ENCODE peak calls at places on chromosome 19, in ten cellular contexts. Z, R, B, K, J, P, Q, T, L and M are unnamed samples.

GRCh38 chr19:46818812-46819211 is 30.4 kb upstream of the SLC1A5 start:
- DNase-seq in R (no peak), B (no peak), J (peak), K (peak), P (no peak), Z (no peak), L (no peak), T (peak), Q (no peak), M (no peak)

GRCh38 chr19:19636573-19636972 is 6.9 kb downstream of the GMIP start:
- DNase-seq in J (no peak), Q (no peak), K (no peak), L (no peak), T (no peak), R (no peak), Z (no peak), B (no peak), P (no peak), M (no peak)

GRCh38 chr19:17938092-17938845 is 5.5 kb downstream of the CCDC124 start:
- DNase-seq in Z (peak), R (peak), K (peak), T (peak), P (peak), Q (peak), B (no peak), J (peak), L (no peak), M (no peak)

GRCh38 chr19:7779631-7780486 is 16.8 kb downstream of the CLEC4M start:
- DNase-seq in R (no peak), B (no peak), P (no peak), Q (no peak), T (no peak), K (no peak), J (peak), Z (no peak), L (no peak), M (no peak)

GRCh38 chr19:46630806-46631205 is 5.2 kb downstream of the GNG8 start:
- DNase-seq in T (no peak), B (no peak), P (no peak), J (no peak), K (no peak), Z (no peak), Q (no peak), L (no peak), R (no peak), M (no peak)

GRCh38 chr19:11091343-11092153 is 2.3 kb downstream of the LDLR start:
- DNase-seq in Z (peak), T (no peak), K (peak), L (no peak), B (no peak), P (peak), Q (no peak), J (peak), R (no peak), M (no peak)

GRCh38 chr19:16462757-16463250 is 9.0 kb downstream of the EPS15L1 start:
- DNase-seq in L (no peak), Z (no peak), B (no peak), K (no peak), Q (no peak), J (peak), P (no peak), R (no peak), T (no peak), M (no peak)

GRCh38 chr19:18636969-18637629 is at the start of gene KLHL26:
- DNase-seq in T (no peak), J (no peak), P (no peak), Z (no peak), L (no peak), Q (no peak), B (no peak), K (no peak), R (no peak), M (no peak)

GRCh38 chr19:13506550-13506878 is 235 bp upstream of the CACNA1A start:
- DNase-seq in R (no peak), L (no peak), P (no peak), J (no peak), K (no peak), B (no peak), Z (no peak), Q (no peak), T (no peak), M (no peak)

GRCh38 chr19:18488838-18489626 is 32.8 kb downstream of the ELL start:
- DNase-seq in Z (no peak), T (no peak), P (no peak), K (peak), L (peak), B (no peak), J (no peak), Q (no peak), R (no peak), M (no peak)

GRCh38 chr19:48975947-48976847 is 11.1 kb downstream of the FTL start:
- DNase-seq in J (no peak), Z (no peak), Q (no peak), L (no peak), K (peak), B (no peak), R (no peak), P (no peak), T (no peak), M (no peak)

GRCh38 chr19:5534787-5535586 is 32.8 kb downstream of the TINCR start:
- DNase-seq in P (no peak), R (no peak), Z (no peak), L (no peak), K (peak), J (no peak), B (no peak), T (peak), Q (no peak), M (no peak)

GRCh38 chr19:29092712-29093552 is 120.0 kb downstream of the UQCRFS1 start:
- DNase-seq in K (no peak), R (no peak), T (no peak), J (no peak), P (no peak), B (no peak), Q (no peak), Z (no peak), L (no peak), M (no peak)

GRCh38 chr19:4319067-4319718 is 14.8 kb downstream of the FSD1 start:
- DNase-seq in B (no peak), Q (no peak), Z (no peak), K (no peak), J (no peak), P (no peak), L (no peak), R (no peak), T (no peak), M (no peak)

GRCh38 chr19:10510301-10510802 is 6.9 kb downstream of the S1PR5 start:
- DNase-seq in K (peak), L (no peak), Q (no peak), P (peak), Z (no peak), J (no peak), R (peak), T (peak), B (no peak), M (no peak)

GRCh38 chr19:45768644-45769053 is 403 bp downstream of the SIX5 start:
- DNase-seq in Z (no peak), K (no peak), P (no peak), T (no peak), R (peak), L (no peak), J (peak), B (no peak), Q (no peak), M (no peak)

GRCh38 chr19:28847468-28847867 is 365.5 kb downstream of the UQCRFS1 start:
- DNase-seq in P (no peak), B (no peak), Q (no peak), L (no peak), J (no peak), R (no peak), T (no peak), Z (peak), K (no peak), M (no peak)

GRCh38 chr19:39017646-39018045 is 14.7 kb downstream of the FBXO27 start:
- DNase-seq in K (no peak), J (no peak), P (no peak), T (no peak), B (no peak), Z (no peak), Q (no peak), R (no peak), L (no peak), M (no peak)

GRCh38 chr19:13215572-13216380 is 65.6 kb downstream of the IER2 start:
- DNase-seq in Q (no peak), T (no peak), J (peak), K (peak), B (no peak), R (no peak), Z (no peak), P (no peak), L (no peak), M (no peak)

GRCh38 chr19:19259741-19260140 is 13.4 kb downstream of the TM6SF2 start:
- DNase-seq in B (no peak), P (no peak), Z (no peak), J (peak), Q (peak), T (no peak), L (peak), R (no peak), K (peak), M (peak)

GRCh38 chr19:46970815-46971214 is 48.8 kb upstream of the NPAS1 start:
- DNase-seq in T (no peak), J (peak), R (no peak), K (no peak), L (no peak), P (no peak), Z (peak), Q (no peak), B (no peak), M (no peak)

GRCh38 chr19:8127311-8127710 is 22.1 kb downstream of the FBN3 start:
- DNase-seq in J (no peak), B (no peak), Q (no peak), R (no peak), Z (no peak), K (no peak), P (no peak), T (no peak), L (no peak), M (no peak)

GRCh38 chr19:13164370-13165090 is 14.3 kb downstream of the IER2 start:
- DNase-seq in L (no peak), Z (no peak), K (peak), R (peak), P (no peak), T (no peak), B (no peak), Q (no peak), J (peak), M (no peak)

GRCh38 chr19:32308436-32309077 is 36.9 kb upstream of the ZNF507 start:
- DNase-seq in R (no peak), T (no peak), P (no peak), Q (no peak), K (no peak), Z (no peak), B (no peak), L (no peak), J (no peak), M (no peak)